ENCODE peak calls at places on chromosomes 13 and 19, in five cellular contexts. D is fibroblast of pulmonary artery, M is uterus, K is Calu3, N is lower lobe of right lung. T is an unnamed sample.

GRCh38 chr19:896434-896833 is 3.1 kb downstream of the RNU6-9 start:
- DNase-seq in D (no peak), M (no peak), K (no peak), N (no peak), T (no peak)

GRCh38 chr19:42376177-42376555 is 13.9 kb downstream of the CNFN start:
- DNase-seq in D (no peak), M (no peak), K (no peak), N (no peak), T (no peak)

GRCh38 chr13:109611912-109612691 is 174.3 kb downstream of the IRS2 start:
- DNase-seq in D (no peak), M (no peak), K (no peak), N (no peak), T (no peak)

GRCh38 chr13:104140557-104140956 is 1074.3 kb upstream of the SLC10A2 start:
- DNase-seq in D (peak), M (no peak), K (no peak), N (no peak), T (no peak)

GRCh38 chr19:17329768-17330545 is 4.7 kb downstream of the ANO8 start:
- DNase-seq in D (no peak), M (no peak), K (no peak), N (no peak), T (no peak)

GRCh38 chr13:106393776-106394175 is 141.7 kb downstream of the EFNB2 start:
- DNase-seq in D (peak), M (no peak), K (no peak), N (no peak), T (no peak)

GRCh38 chr19:11560404-11560988 is 1.5 kb upstream of the ELOF1 start:
- DNase-seq in D (peak), M (no peak), K (peak), N (no peak), T (peak)

GRCh38 chr13:87087741-87088140 is 583.4 kb upstream of the SLITRK5 start:
- DNase-seq in D (peak), M (no peak), K (no peak), N (no peak), T (no peak)

GRCh38 chr19:6100284-6100915 is 9.9 kb downstream of the RFX2 start:
- DNase-seq in D (no peak), M (no peak), K (no peak), N (peak), T (peak)

GRCh38 chr19:11530432-11530831 is 1.5 kb upstream of the ECSIT start:
- DNase-seq in D (peak), M (peak), K (peak), N (peak), T (peak)

GRCh38 chr13:52459668-52460067 is 4.4 kb downstream of the CKAP2 start:
- DNase-seq in D (peak), M (no peak), K (no peak), N (no peak), T (no peak)

GRCh38 chr19:53010494-53010893 is 3.2 kb upstream of the ERVV-1 start:
- DNase-seq in D (no peak), M (no peak), K (no peak), N (no peak), T (no peak)

GRCh38 chr19:17450264-17451075 is 2.0 kb upstream of the TMEM221 start:
- DNase-seq in D (no peak), M (no peak), K (peak), N (no peak), T (peak)

GRCh38 chr13:28820099-28821051 is at the start of gene MTUS2:
- DNase-seq in D (no peak), M (no peak), K (peak), N (no peak), T (peak)

GRCh38 chr19:1811942-1812425 is at the start of gene ATP8B3:
- DNase-seq in D (no peak), M (no peak), K (peak), N (no peak), T (peak)

GRCh38 chr13:30737511-30738342 is 2.4 kb downstream of the ALOX5AP start:
- DNase-seq in D (no peak), M (no peak), K (no peak), N (no peak), T (no peak)

GRCh38 chr13:99984463-99985242 is 3.1 kb downstream of the ZIC2 start:
- DNase-seq in D (no peak), M (no peak), K (no peak), N (no peak), T (no peak)

GRCh38 chr19:1661995-1662394 is 9.6 kb upstream of the TCF3 start:
- DNase-seq in D (no peak), M (no peak), K (no peak), N (no peak), T (no peak)

GRCh38 chr19:4456566-4456842 is 1.1 kb downstream of the UBXN6 start:
- DNase-seq in D (peak), M (no peak), K (no peak), N (peak), T (no peak)

GRCh38 chr13:48595330-48596127 is 58.2 kb upstream of the CYSLTR2 start:
- DNase-seq in D (peak), M (peak), K (peak), N (no peak), T (peak)

GRCh38 chr19:7897289-7897688 is 6.4 kb upstream of the MAP2K7 start:
- DNase-seq in D (no peak), M (no peak), K (no peak), N (peak), T (no peak)

GRCh38 chr19:1267441-1268391 is 1.4 kb upstream of the CIRBP start:
- DNase-seq in D (no peak), M (peak), K (no peak), N (peak), T (no peak)

GRCh38 chr19:14782978-14783545 is 4.7 kb upstream of the ADGRE2 start:
- DNase-seq in D (no peak), M (no peak), K (no peak), N (no peak), T (no peak)

GRCh38 chr13:104318121-104318520 is 1251.9 kb upstream of the SLC10A2 start:
- DNase-seq in D (peak), M (no peak), K (no peak), N (no peak), T (no peak)

GRCh38 chr19:41546386-41546789 is 29.6 kb upstream of the CEACAM21 start:
- DNase-seq in D (no peak), M (no peak), K (no peak), N (peak), T (no peak)

GRCh38 chr19:19742773-19743172 is 9.9 kb upstream of the ZNF14 start:
- DNase-seq in D (no peak), M (no peak), K (no peak), N (no peak), T (no peak)

GRCh38 chr13:46715363-46715762 is 81.6 kb downstream of the ESD start:
- DNase-seq in D (no peak), M (no peak), K (no peak), N (no peak), T (no peak)

GRCh38 chr13:54174001-54174400 is 1145.4 kb downstream of the OLFM4 start:
- DNase-seq in D (no peak), M (no peak), K (no peak), N (no peak), T (no peak)

GRCh38 chr13:83065136-83065535 is 817.1 kb downstream of the SLITRK1 start:
- DNase-seq in D (peak), M (peak), K (no peak), N (no peak), T (no peak)

GRCh38 chr19:46644720-46645119 is 8.7 kb upstream of the GNG8 start:
- DNase-seq in D (no peak), M (no peak), K (no peak), N (no peak), T (no peak)

GRCh38 chr13:24683833-24684599 is 3.8 kb downstream of the ATP12A start:
- DNase-seq in D (peak), M (no peak), K (peak), N (peak), T (peak)

GRCh38 chr13:72208112-72208645 is 341.2 kb upstream of the DACH1 start:
- DNase-seq in D (no peak), M (no peak), K (no peak), N (no peak), T (no peak)

GRCh38 chr19:46256855-46257254 is 27.3 kb downstream of the IGFL1 start:
- DNase-seq in D (peak), M (no peak), K (no peak), N (no peak), T (no peak)

GRCh38 chr19:42468273-42468796 is 25.6 kb upstream of the CXCL17 start:
- DNase-seq in D (peak), M (no peak), K (peak), N (no peak), T (no peak)

GRCh38 chr19:39409886-39410619 is 2.4 kb upstream of the PLEKHG2 start:
- DNase-seq in D (peak), M (peak), K (peak), N (peak), T (peak)

GRCh38 chr13:113836917-113837553 is 26.8 kb downstream of the GAS6 start:
- DNase-seq in D (peak), M (peak), K (no peak), N (peak), T (no peak)

GRCh38 chr19:33684550-33685303 is 63.0 kb downstream of the CHST8 start:
- DNase-seq in D (no peak), M (no peak), K (no peak), N (no peak), T (no peak)

DNA sequence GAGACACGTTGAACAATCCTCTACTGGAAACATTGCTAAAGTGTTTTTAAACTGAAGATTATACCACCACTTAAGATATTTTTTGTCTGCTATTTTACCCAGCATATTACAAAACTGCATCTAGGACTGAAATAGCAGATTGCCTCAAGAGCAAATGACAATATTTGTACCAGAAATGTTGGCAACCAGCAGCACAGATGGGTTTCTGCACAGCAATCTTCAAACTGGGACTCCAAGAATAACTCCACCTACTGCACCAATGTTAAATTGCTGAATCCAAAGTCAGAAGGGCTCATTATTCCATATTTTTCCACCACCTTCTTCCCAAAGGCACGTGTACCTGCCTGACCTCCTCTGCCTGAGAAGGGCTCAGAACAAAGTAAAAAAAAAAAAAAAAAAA is 79.6 kb downstream of the FOXO1 start:
- DNase-seq in D (peak), M (no peak), K (no peak), N (no peak), T (no peak)
- TF ChIP-seq CTCF in D (peak), M (no peak), K (no peak), N (no peak), T (no peak)

GRCh38 chr19:35736913-35737886 is 5.1 kb downstream of the IGFLR1 start:
- DNase-seq in D (no peak), M (no peak), K (peak), N (no peak), T (no peak)
- TF ChIP-seq CTCF in D (no peak), M (no peak), K (peak), N (no peak), T (no peak)

DNA sequence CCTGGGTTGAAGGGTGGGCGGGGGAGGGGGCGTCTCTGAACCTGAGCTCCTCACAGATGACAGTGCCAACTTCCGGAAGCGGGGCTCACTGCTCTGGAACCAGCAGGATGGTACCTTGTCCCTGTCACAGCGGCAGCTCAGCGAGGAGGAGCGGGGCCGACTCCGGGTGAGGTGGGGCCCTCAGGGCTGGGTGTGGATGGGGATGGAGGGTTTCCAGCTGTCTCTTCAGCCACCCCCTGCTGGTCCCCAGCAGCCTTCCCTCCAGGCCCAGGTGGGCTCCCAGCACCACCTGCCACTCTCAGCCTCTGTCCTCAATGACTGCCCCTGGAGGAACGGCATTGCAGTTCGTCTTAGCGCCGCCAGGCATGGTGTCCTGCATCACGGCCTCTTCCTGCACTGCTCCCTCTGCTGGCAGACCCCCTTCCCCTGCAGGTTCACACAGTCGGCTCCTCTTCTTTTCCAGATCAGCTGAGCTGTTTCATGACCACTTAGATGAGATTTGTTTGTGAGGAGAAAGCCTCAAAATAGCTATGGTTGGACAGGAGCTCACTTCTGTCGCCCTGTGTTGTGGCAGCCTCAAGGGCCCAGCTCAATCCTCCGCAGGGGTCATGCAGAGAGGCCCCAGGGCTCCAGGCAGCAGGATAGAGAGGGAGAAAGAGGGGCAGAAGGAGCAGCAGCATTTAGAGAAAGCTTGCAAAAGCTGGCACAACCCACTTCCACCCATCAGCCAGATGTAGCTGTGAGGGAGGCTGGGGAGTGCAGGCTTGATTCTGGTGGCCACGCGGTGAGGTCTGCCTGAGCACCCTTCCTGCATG is 2.5 kb upstream of the GARIN5A start:
- DNase-seq in D (peak), M (no peak), K (peak), N (no peak), T (no peak)
- TF ChIP-seq CTCF in D (peak), M (no peak), K (no peak), N (peak), T (no peak)

GRCh38 chr19:51329411-51329810 is 12.5 kb downstream of the VSIG10L start:
- DNase-seq in D (no peak), M (no peak), K (no peak), N (no peak), T (no peak)

GRCh38 chr19:51325161-51325979 is 13.9 kb downstream of the IGLON5 start:
- DNase-seq in D (no peak), M (no peak), K (no peak), N (no peak), T (no peak)

GRCh38 chr19:51326216-51327065 is 15.0 kb downstream of the IGLON5 start:
- DNase-seq in D (no peak), M (no peak), K (no peak), N (no peak), T (no peak)

GRCh38 chr19:51330366-51330765 is 11.6 kb downstream of the VSIG10L start:
- DNase-seq in D (no peak), M (no peak), K (no peak), N (no peak), T (no peak)

GRCh38 chr19:51327066-51327985 is 14.6 kb downstream of the VSIG10L start:
- DNase-seq in D (peak), M (no peak), K (peak), N (peak), T (peak)
- TF ChIP-seq CTCF in D (no peak), M (no peak), K (peak), N (peak), T (peak)

T was measured in GM13976.